ENCODE peak calls at places on chromosomes 6 and 20, in eight cellular contexts. Z, O, Y, G, F, E, A and V are unnamed samples.

GRCh38 chr6:25777031-25777430 is 22.5 kb downstream of the SLC17A4 start:
- DNase-seq in Z (peak), O (no peak), Y (no peak), G (no peak), F (no peak), E (no peak), A (no peak), V (no peak)

GRCh38 chr6:7087491-7087979 is 20.2 kb upstream of the RREB1 start:
- DNase-seq in Z (no peak), O (no peak), Y (no peak), G (no peak), F (peak), E (no peak), A (no peak), V (no peak)

GRCh38 chr6:97053643-97054411 is 129.3 kb downstream of the KLHL32 start:
- DNase-seq in Z (no peak), O (no peak), Y (peak), G (peak), F (no peak), E (no peak), A (no peak), V (no peak)

GRCh38 chr6:106241498-106241897 is 84.1 kb downstream of the ATG5 start:
- DNase-seq in Z (no peak), O (no peak), Y (no peak), G (no peak), F (no peak), E (no peak), A (no peak), V (no peak)

GRCh38 chr20:47244451-47244850 is 112.0 kb downstream of the ZMYND8 start:
- DNase-seq in Z (no peak), O (no peak), Y (no peak), G (no peak), F (no peak), E (no peak), A (no peak), V (no peak)

GRCh38 chr20:47125553-47126373 is 230.7 kb downstream of the ZMYND8 start:
- DNase-seq in Z (peak), O (no peak), Y (no peak), G (peak), F (no peak), E (no peak), A (peak), V (no peak)

GRCh38 chr6:143058987-143059386 is 1.7 kb upstream of the AIG1 start:
- DNase-seq in Z (no peak), O (no peak), Y (no peak), G (no peak), F (no peak), E (no peak), A (no peak), V (no peak)

GRCh38 chr6:43014434-43014909 is 423 bp downstream of the KLHDC3 start:
- DNase-seq in Z (no peak), O (no peak), Y (no peak), G (peak), F (no peak), E (no peak), A (no peak), V (no peak)

GRCh38 chr6:132937466-132937906 is 123.1 kb downstream of the RPS12 start:
- DNase-seq in Z (peak), O (peak), Y (peak), G (peak), F (peak), E (no peak), A (peak), V (peak)

GRCh38 chr20:50389808-50390684 is 120.1 kb upstream of the PTPN1 start:
- DNase-seq in Z (no peak), O (no peak), Y (no peak), G (no peak), F (no peak), E (no peak), A (no peak), V (no peak)

GRCh38 chr20:25584905-25585704 is at the start of gene NINL:
- DNase-seq in Z (peak), O (peak), Y (no peak), G (peak), F (peak), E (peak), A (peak), V (peak)

GRCh38 chr6:35085359-35086281 is 55.5 kb downstream of the TCP11 start:
- DNase-seq in Z (no peak), O (no peak), Y (no peak), G (no peak), F (no peak), E (peak), A (no peak), V (peak)

GRCh38 chr6:35771343-35771627 is 5.1 kb upstream of the CLPSL2 start:
- DNase-seq in Z (no peak), O (no peak), Y (no peak), G (no peak), F (no peak), E (peak), A (no peak), V (no peak)

GRCh38 chr6:21500314-21500713 is 93.2 kb upstream of the SOX4 start:
- DNase-seq in Z (no peak), O (no peak), Y (no peak), G (no peak), F (no peak), E (no peak), A (no peak), V (no peak)

GRCh38 chr20:3686867-3687321 is 5.1 kb upstream of the ADAM33 start:
- DNase-seq in Z (no peak), O (no peak), Y (no peak), G (peak), F (peak), E (no peak), A (no peak), V (no peak)
- TF ChIP-seq CTCF in Z (no peak), O (no peak), Y (no peak), G (no peak), F (no peak), E (no peak), A (no peak), V (no peak)

GRCh38 chr6:4805553-4806307 is 29.5 kb downstream of the CDYL start:
- DNase-seq in Z (peak), O (peak), Y (peak), G (peak), F (peak), E (peak), A (peak), V (no peak)

GRCh38 chr6:4803343-4803744 is 27.1 kb downstream of the CDYL start:
- DNase-seq in Z (no peak), O (no peak), Y (no peak), G (no peak), F (no peak), E (no peak), A (no peak), V (no peak)

GRCh38 chr6:4808396-4808795 is 32.2 kb downstream of the CDYL start:
- DNase-seq in Z (no peak), O (no peak), Y (no peak), G (no peak), F (no peak), E (no peak), A (no peak), V (no peak)

GRCh38 chr6:4804095-4804494 is 27.9 kb downstream of the CDYL start:
- DNase-seq in Z (peak), O (no peak), Y (no peak), G (peak), F (peak), E (no peak), A (no peak), V (no peak)

DNA sequence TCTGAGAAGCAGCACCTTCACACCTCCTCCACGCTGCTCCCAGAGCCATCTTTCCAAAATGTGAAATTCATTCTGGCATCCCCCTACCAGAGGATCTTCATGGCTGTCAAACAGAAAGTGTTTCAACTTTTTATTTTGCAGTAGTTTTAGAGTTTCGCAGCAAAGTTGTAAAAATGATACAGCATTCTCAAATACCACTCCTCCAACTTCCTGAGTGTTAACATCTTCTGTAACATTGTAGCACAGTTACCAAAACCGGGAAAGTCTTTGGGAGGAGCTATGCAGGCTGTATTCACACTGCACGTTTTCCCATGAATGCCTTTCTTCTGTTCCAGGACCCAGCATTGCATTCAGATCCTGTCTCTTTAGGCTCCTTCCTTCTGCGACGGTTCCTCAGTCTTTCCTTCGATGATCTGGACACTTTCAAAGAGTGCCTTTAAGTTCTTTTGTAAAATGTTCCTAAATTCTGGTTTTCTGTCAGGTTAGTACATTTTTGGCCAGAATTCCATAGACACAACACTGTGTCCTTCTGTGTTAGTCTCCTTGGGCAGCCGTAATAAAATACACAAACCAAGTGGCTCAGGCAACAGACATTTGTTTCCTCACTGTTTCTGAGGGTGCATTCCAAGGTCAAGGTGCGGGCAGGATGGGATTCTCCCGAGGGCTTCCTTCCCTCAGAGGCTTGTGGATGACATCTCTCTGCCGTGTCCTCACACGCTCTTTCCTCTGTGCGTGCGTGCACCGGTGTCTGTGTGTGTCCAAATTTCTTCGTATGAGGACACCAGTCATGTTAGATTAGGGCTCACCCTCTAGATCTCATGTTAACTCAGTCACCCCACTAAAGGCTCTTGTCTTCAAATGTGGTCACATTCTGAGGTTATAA is 30.3 kb downstream of the CDYL start:
- DNase-seq in Z (no peak), O (no peak), Y (no peak), G (no peak), F (no peak), E (no peak), A (no peak), V (no peak)
- TF ChIP-seq CTCF in Z (no peak), O (no peak), Y (no peak), G (no peak), F (no peak), E (no peak), A (no peak), V (no peak)

DNA sequence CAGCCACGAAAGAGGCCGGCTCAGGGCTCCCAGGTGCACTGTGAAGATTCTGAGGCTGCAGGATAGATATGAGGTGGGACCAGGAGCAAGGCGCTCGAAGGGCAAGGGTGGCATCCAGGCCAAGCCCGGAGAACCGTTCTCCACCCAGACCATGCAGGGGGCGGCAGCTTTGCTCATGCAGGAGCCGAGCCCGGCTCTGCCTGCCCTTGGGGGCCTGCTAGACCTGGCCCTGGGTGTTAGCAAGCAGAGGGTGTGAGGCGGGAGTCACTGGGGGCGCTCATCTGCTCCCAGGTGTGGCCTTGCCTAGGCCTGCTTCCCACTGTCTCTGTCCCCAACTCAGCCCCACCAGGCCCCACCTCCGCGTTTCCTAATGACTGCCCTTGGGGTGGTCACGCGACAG is 59.4 kb downstream of the WDR27 start:
- DNase-seq in Z (no peak), O (no peak), Y (no peak), G (no peak), F (no peak), E (no peak), A (peak), V (no peak)
- TF ChIP-seq CTCF in Z (no peak), O (no peak), Y (no peak), G (no peak), F (no peak), E (no peak), A (no peak), V (no peak)

GRCh38 chr6:38434051-38434450 is 205.7 kb downstream of the BTBD9 start:
- DNase-seq in Z (no peak), O (no peak), Y (no peak), G (no peak), F (no peak), E (no peak), A (no peak), V (no peak)

GRCh38 chr6:38432079-38432478 is 207.7 kb downstream of the BTBD9 start:
- DNase-seq in Z (no peak), O (no peak), Y (no peak), G (no peak), F (no peak), E (no peak), A (no peak), V (no peak)

GRCh38 chr6:38435330-38435729 is 204.4 kb downstream of the BTBD9 start:
- DNase-seq in Z (no peak), O (no peak), Y (no peak), G (no peak), F (no peak), E (no peak), A (no peak), V (no peak)

GRCh38 chr6:38436726-38437465 is 202.8 kb downstream of the BTBD9 start:
- DNase-seq in Z (no peak), O (no peak), Y (no peak), G (peak), F (no peak), E (no peak), A (no peak), V (no peak)

DNA sequence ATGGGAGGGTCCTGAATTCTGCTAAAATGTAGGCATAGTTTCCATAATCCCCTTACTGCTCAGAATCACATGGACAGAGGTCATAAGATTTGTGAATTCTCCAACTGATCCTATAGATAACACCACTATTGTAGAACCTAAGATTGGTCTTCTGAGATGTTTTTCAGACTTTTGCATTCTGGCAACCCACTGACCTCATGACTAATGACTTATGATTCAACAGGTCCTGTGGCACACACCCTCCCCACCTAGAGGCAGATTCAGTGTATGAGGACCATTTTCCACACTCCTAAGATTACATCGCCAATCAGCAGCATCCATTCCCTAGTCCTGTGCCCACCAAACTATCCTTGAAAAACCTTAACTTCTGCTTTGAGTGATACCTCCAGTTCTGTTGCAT is 207.2 kb downstream of the BTBD9 start:
- DNase-seq in Z (no peak), O (no peak), Y (no peak), G (peak), F (no peak), E (no peak), A (no peak), V (no peak)
- TF ChIP-seq CTCF in Z (no peak), O (no peak), Y (no peak), G (peak), F (no peak), E (no peak), A (no peak), V (no peak)

DNA sequence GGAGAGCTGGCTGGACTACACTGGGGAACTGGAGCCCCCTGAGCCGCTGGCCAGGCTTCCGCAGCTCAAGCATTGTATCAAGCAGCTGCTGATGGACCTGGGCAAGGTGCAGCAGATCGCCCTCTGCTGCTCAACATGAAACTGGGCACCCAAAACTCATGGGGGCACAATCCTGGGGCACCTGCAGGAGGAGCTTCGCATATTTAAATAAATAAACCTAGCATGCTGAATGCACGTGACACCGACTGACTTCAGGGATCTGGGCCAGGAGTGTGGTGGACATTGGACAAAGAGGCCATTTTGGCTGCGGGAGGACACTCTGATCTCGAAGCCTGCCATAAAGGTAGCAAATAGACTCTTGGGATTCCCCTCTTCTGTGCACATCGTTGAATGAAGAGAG is 6.8 kb downstream of the SCAND1 start:
- DNase-seq in Z (peak), O (no peak), Y (peak), G (peak), F (no peak), E (no peak), A (peak), V (peak)
- TF ChIP-seq CTCF in Z (peak), O (peak), Y (peak), G (peak), F (no peak), E (no peak), A (peak), V (peak)

GRCh38 chr6:134539865-134540323 is 222.0 kb upstream of the SGK1 start:
- DNase-seq in Z (peak), O (no peak), Y (no peak), G (no peak), F (no peak), E (no peak), A (no peak), V (no peak)

GRCh38 chr6:134534708-134535149 is 216.8 kb upstream of the SGK1 start:
- DNase-seq in Z (peak), O (no peak), Y (no peak), G (peak), F (no peak), E (no peak), A (no peak), V (no peak)

GRCh38 chr6:134533991-134534390 is 216.1 kb upstream of the SGK1 start:
- DNase-seq in Z (no peak), O (no peak), Y (no peak), G (no peak), F (no peak), E (no peak), A (no peak), V (no peak)

GRCh38 chr6:134535831-134536230 is 217.9 kb upstream of the SGK1 start:
- DNase-seq in Z (no peak), O (no peak), Y (no peak), G (no peak), F (no peak), E (no peak), A (no peak), V (no peak)

DNA sequence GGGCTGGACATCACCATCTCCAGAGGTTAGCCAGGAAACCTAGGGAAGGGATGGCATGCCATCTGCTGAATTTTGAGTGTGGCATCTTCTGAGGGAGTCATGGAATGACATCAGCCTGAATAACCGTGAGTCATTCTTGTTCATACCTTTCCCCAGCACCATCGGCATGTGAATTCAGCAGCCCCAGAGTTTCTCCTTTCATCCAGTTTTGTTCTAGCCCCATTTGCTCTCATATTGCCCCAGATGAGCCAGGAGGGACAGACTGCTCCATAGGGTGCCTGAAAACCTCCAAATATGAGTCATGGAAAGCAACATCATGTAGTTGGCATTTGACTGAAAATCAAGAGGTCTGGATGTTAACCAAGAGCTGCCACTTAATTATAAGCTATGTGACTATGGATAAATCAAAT is 219.2 kb upstream of the SGK1 start:
- DNase-seq in Z (peak), O (no peak), Y (no peak), G (peak), F (no peak), E (no peak), A (no peak), V (no peak)
- TF ChIP-seq CTCF in Z (no peak), O (no peak), Y (no peak), G (no peak), F (no peak), E (no peak), A (no peak), V (no peak)